ENCODE peak calls at places on chromosomes 12 and 14, in four cellular contexts. K, M, L and D are unnamed samples.

GRCh38 chr12:111773801-111774551 is 7.2 kb downstream of the ALDH2 start:
- DNase-seq in L (peak; percentile 83), K (no peak), M (no peak), D (peak; percentile 47)

GRCh38 chr14:89146291-89146690 is 270.7 kb downstream of the FOXN3 start:
- DNase-seq in K (no peak), L (no peak), M (no peak), D (no peak)

GRCh38 chr14:37491076-37491475 is 104.0 kb downstream of the FOXA1 start:
- DNase-seq in K (no peak), L (no peak), M (no peak), D (no peak)

GRCh38 chr14:58626441-58626840 is 11.3 kb upstream of the DACT1 start:
- DNase-seq in L (no peak), K (no peak), M (no peak), D (peak; percentile 60)

GRCh38 chr12:100897240-100897639 is 102.7 kb downstream of the ANO4 start:
- DNase-seq in L (no peak), K (no peak), M (no peak), D (no peak)

GRCh38 chr14:53304726-53305381 is 151.7 kb upstream of the DDHD1 start:
- DNase-seq in L (no peak), M (no peak), K (no peak), D (no peak)

GRCh38 chr14:91388551-91388975 is 29.1 kb downstream of the CCDC88C start:
- DNase-seq in M (peak; percentile 42), L (no peak), K (no peak), D (no peak)

GRCh38 chr14:68316078-68316868 is 476.6 kb downstream of the ZFP36L1 start:
- DNase-seq in K (no peak), M (no peak), L (no peak), D (no peak)

GRCh38 chr14:77067632-77068514 is 30.2 kb upstream of the CIPC start:
- DNase-seq in K (peak; percentile 82), M (peak; percentile 56), L (peak; percentile 84), D (peak; percentile 54)

GRCh38 chr12:11716794-11717532 is 67.5 kb downstream of the ETV6 start:
- DNase-seq in M (no peak), L (no peak), K (no peak), D (peak; percentile 26)

GRCh38 chr14:29039171-29039570 is 272.6 kb downstream of the FOXG1 start:
- DNase-seq in L (no peak), M (no peak), K (no peak), D (peak; percentile 10)

GRCh38 chr14:52553002-52553670 is 500 bp downstream of the GPR137C start:
- DNase-seq in L (peak; percentile 66), K (peak; percentile 60), M (peak; percentile 15), D (no peak)

GRCh38 chr12:113587720-113588119 is 116.0 kb upstream of the LHX5 start:
- DNase-seq in M (no peak), L (no peak), K (no peak), D (no peak)

GRCh38 chr14:92215579-92215978 is 93.8 kb downstream of the CPSF2 start:
- DNase-seq in M (no peak), L (no peak), K (no peak), D (peak; percentile 1)

GRCh38 chr12:12735301-12735700 is 18.1 kb downstream of the CDKN1B start:
- DNase-seq in K (no peak), L (no peak), M (no peak), D (no peak)

GRCh38 chr14:91374897-91375747 is 42.5 kb downstream of the CCDC88C start:
- DNase-seq in L (no peak), M (no peak), K (peak; percentile 51), D (no peak)

GRCh38 chr12:45260854-45261253 is 45.0 kb downstream of the ANO6 start:
- DNase-seq in K (no peak), M (no peak), L (no peak), D (no peak)

GRCh38 chr14:99579077-99579836 is 24.8 kb downstream of the CCDC85C start:
- DNase-seq in K (no peak), M (no peak), L (no peak), D (no peak)

GRCh38 chr12:95179011-95179410 is 38.3 kb downstream of the FGD6 start:
- DNase-seq in L (no peak), K (no peak), M (no peak), D (peak; percentile 49)

GRCh38 chr14:52080817-52081755 is 12.2 kb upstream of the NID2 start:
- DNase-seq in L (no peak), K (no peak), M (no peak), D (peak; percentile 68)

GRCh38 chr14:93884950-93885349 is 42.2 kb upstream of the FAM181A start:
- DNase-seq in M (no peak), K (no peak), L (no peak), D (no peak)

GRCh38 chr14:101234588-101234937 is 326.7 kb upstream of the DIO3 start:
- DNase-seq in K (no peak), L (peak; percentile 50), M (no peak), D (no peak)

GRCh38 chr12:103282124-103282523 is 213.6 kb downstream of the C12orf42 start:
- DNase-seq in K (no peak), M (no peak), L (no peak), D (no peak)

GRCh38 chr12:8081228-8081920 is 700 bp upstream of the NECAP1 start:
- DNase-seq in L (no peak), K (no peak), M (peak; percentile 20), D (peak; percentile 8)

GRCh38 chr12:116142936-116143882 is 134.3 kb downstream of the MED13L start:
- DNase-seq in L (no peak), M (no peak), K (no peak), D (peak; percentile 95)

GRCh38 chr14:60090864-60091519 is 731 bp upstream of the PCNX4 start:
- DNase-seq in K (no peak), L (peak; percentile 67), M (peak; percentile 7), D (peak; percentile 43)

GRCh38 chr14:56351861-56352260 is 227.7 kb upstream of the TMEM260 start:
- DNase-seq in L (no peak), M (no peak), K (no peak), D (peak; percentile 38)

GRCh38 chr12:70695361-70696023 is 58.3 kb upstream of the PTPRB start:
- DNase-seq in M (no peak), K (no peak), L (no peak), D (no peak)

GRCh38 chr12:20624718-20625117 is 70.4 kb upstream of the SLCO1C1 start:
- DNase-seq in K (no peak), M (no peak), L (no peak), D (peak; percentile 50)

GRCh38 chr14:93332032-93332852 is 594 bp downstream of the BTBD7 start:
- DNase-seq in L (peak; percentile 65), K (peak; percentile 75), M (peak; percentile 12), D (no peak)

GRCh38 chr14:100676089-100676685 is 50.5 kb upstream of the DLK1 start:
- DNase-seq in M (no peak), L (no peak), K (no peak), D (peak; percentile 30)